ENCODE peak calls at places on chromosomes 12 and 14, in nine cellular contexts. H, M, G, N, B, Q, U, R and W are unnamed samples.

GRCh38 chr12:70828391-70828790 is 92.1 kb downstream of the PTPRR start:
- DNase-seq in H (peak; percentile 64), M (no peak), G (no peak), N (peak; percentile 30), B (no peak), Q (no peak), U (no peak), R (no peak), W (no peak)

GRCh38 chr14:78345346-78345745 is 175.2 kb downstream of the NRXN3 start:
- DNase-seq in H (no peak), M (peak; percentile 36), G (no peak), N (no peak), B (no peak), Q (no peak), U (no peak), R (no peak), W (no peak)

GRCh38 chr14:50541159-50541567 is 8.8 kb upstream of the MAP4K5 start:
- DNase-seq in H (no peak), M (no peak), G (no peak), N (no peak), B (no peak), Q (no peak), U (no peak), R (peak; percentile 36), W (no peak)

GRCh38 chr12:53378705-53379388 is 1.1 kb upstream of the SP1 start:
- DNase-seq in H (no peak), M (no peak), G (no peak), N (no peak), B (no peak), Q (no peak), U (peak; percentile 26), R (peak; percentile 15), W (no peak)

GRCh38 chr12:58161773-58162172 is 220.4 kb downstream of the ATP23 start:
- DNase-seq in H (no peak), M (no peak), G (no peak), N (no peak), B (no peak), Q (no peak), U (no peak), R (no peak), W (no peak)

GRCh38 chr14:32933623-32933942 is 5.1 kb upstream of the NPAS3 start:
- DNase-seq in H (peak; percentile 80), M (peak; percentile 58), G (peak; percentile 42), N (peak; percentile 61), B (no peak), Q (no peak), U (no peak), R (no peak), W (peak; percentile 48)

GRCh38 chr12:188910-189621 is 24.9 kb downstream of the SLC6A12 start:
- DNase-seq in H (peak; percentile 47), M (peak; percentile 91), G (peak; percentile 96), N (peak; percentile 82), B (peak; percentile 92), Q (no peak), U (peak; percentile 64), R (peak; percentile 25), W (peak; percentile 54)

GRCh38 chr14:104553166-104554087 is 26.1 kb upstream of the C14orf180 start:
- DNase-seq in H (no peak), M (no peak), G (peak; percentile 21), N (no peak), B (peak; percentile 35), Q (no peak), U (no peak), R (no peak), W (no peak)

GRCh38 chr12:63098851-63099250 is 52.1 kb downstream of the AVPR1A start:
- DNase-seq in H (no peak), M (peak; percentile 5), G (no peak), N (peak; percentile 4), B (no peak), Q (no peak), U (no peak), R (no peak), W (no peak)

GRCh38 chr12:68446896-68447806 is 115.0 kb upstream of the MDM1 start:
- DNase-seq in H (no peak), M (peak; percentile 90), G (no peak), N (peak; percentile 65), B (peak; percentile 76), Q (no peak), U (peak; percentile 19), R (peak; percentile 42), W (peak; percentile 57)

GRCh38 chr12:124115496-124115895 is 142.5 kb downstream of the ZNF664 start:
- DNase-seq in H (no peak), M (no peak), G (no peak), N (no peak), B (peak; percentile 44), Q (no peak), U (no peak), R (no peak), W (no peak)

GRCh38 chr12:70876952-70877351 is 43.6 kb downstream of the PTPRR start:
- DNase-seq in H (peak; percentile 54), M (no peak), G (no peak), N (peak; percentile 43), B (peak; percentile 44), Q (no peak), U (no peak), R (no peak), W (no peak)

GRCh38 chr12:91854725-91855124 is 290.9 kb downstream of the BTG1 start:
- DNase-seq in H (no peak), M (no peak), G (no peak), N (peak; percentile 58), B (no peak), Q (no peak), U (no peak), R (no peak), W (no peak)

GRCh38 chr12:57341275-57341990 is 89.4 kb downstream of the R3HDM2 start:
- DNase-seq in H (peak; percentile 12), M (no peak), G (no peak), N (no peak), B (no peak), Q (no peak), U (no peak), R (peak; percentile 87), W (no peak)

GRCh38 chr12:1007994-1008393 is 17.0 kb downstream of the ERC1 start:
- DNase-seq in H (no peak), M (no peak), G (no peak), N (no peak), B (no peak), Q (no peak), U (no peak), R (no peak), W (no peak)

DNA sequence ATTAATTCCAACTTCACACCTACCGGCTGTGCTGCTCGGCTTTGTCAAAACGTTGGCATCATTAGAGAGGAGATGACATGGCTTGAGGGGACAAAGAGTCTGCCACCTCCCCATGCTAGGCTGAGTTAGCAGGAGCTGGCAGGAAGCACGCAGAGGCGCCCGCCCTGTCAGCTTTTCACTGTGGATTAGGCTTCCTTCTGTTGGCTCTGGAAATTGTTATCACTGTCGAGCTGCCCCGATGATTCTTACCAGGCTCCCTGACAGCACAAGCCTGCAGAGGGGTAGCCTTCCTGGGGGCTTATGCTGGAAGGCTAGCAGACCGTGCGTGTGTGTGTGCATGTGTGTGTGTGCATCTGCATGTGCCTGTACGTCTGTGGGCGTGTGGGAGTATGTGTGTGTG is 491.0 kb upstream of the TBX3 start:
- DNase-seq in H (no peak), M (no peak), G (peak; percentile 76), N (no peak), B (peak; percentile 70), Q (no peak), U (no peak), R (no peak), W (no peak)
- H3K9ac ChIP-seq in H (no peak overlapping the region), M (no peak overlapping the region), G (no peak overlapping the region), N (no peak overlapping the region), B (no peak overlapping the region), Q (no peak overlapping the region), U (no peak overlapping the region), R (no peak overlapping the region), W (peak overlapping the region; percentile 13)

GRCh38 chr14:61557854-61558253 is 137.5 kb upstream of the HIF1A start:
- DNase-seq in H (no peak), M (no peak), G (no peak), N (no peak), B (no peak), Q (no peak), U (no peak), R (no peak), W (no peak)
- H3K4me1 ChIP-seq in H (peaks cover 45% of the 10 kb centered on the region), M (peaks cover 23% of the 10 kb centered on the region), G (peaks cover 32% of the 10 kb centered on the region), N (peaks cover 77% of the 10 kb centered on the region), B (peaks cover 5% of the 10 kb centered on the region), Q (peaks cover 48% of the 10 kb centered on the region), U (peaks cover 4% of the 10 kb centered on the region), R (peaks cover 35% of the 10 kb centered on the region), W (peaks cover 13% of the 10 kb centered on the region)

GRCh38 chr12:12790956-12791355 is 5.5 kb downstream of the APOLD1 start:
- DNase-seq in H (no peak), M (no peak), G (no peak), N (no peak), B (peak; percentile 9), Q (no peak), U (no peak), R (no peak), W (no peak)

GRCh38 chr12:12794686-12795085 is 9.2 kb downstream of the APOLD1 start:
- DNase-seq in H (no peak), M (no peak), G (no peak), N (no peak), B (no peak), Q (no peak), U (no peak), R (no peak), W (no peak)

GRCh38 chr12:12788675-12789368 is 3.4 kb downstream of the APOLD1 start:
- DNase-seq in H (peak; percentile 65), M (peak; percentile 85), G (peak; percentile 66), N (peak; percentile 93), B (peak; percentile 87), Q (peak; percentile 78), U (peak; percentile 84), R (peak; percentile 66), W (peak; percentile 54)

GRCh38 chr12:12792421-12792820 is 7.0 kb downstream of the APOLD1 start:
- DNase-seq in H (no peak), M (no peak), G (peak; percentile 73), N (no peak), B (no peak), Q (no peak), U (no peak), R (no peak), W (no peak)

DNA sequence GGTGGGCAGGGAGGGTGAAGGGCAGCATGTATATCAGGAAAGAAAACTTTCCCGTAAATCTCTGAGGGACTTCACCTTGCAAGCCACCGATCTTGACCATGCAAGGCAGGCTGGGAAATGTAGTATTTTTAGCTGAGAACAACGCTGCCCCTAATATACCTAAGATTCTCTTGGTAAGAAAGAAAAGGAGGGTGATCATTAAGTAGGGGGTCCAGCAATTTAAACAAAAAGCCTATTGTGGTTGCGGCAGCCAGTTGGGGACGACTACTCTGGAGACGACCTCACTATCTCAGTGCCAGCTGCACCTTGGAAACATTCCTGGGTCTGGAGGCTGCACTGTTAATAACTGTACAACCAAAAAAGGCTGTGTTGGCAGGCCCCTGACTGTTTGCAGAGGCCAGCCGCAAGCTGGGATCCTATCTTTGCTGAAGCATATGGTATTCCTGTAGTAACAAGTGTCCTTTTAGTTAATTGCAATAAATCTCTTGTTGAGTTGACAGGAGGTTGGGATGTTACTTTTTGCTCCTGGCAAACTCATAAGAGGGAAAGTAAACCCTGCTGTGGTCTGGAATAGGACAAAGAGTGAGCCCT is 6.4 kb downstream of the APOLD1 start:
- DNase-seq in H (peak; percentile 70), M (no peak), G (peak; percentile 69), N (no peak), B (no peak), Q (no peak), U (no peak), R (no peak), W (no peak)
- H3K9ac ChIP-seq in H (no peak overlapping the region), M (no peak overlapping the region), G (no peak overlapping the region), N (no peak overlapping the region), B (no peak overlapping the region), Q (no peak overlapping the region), U (no peak overlapping the region), R (no peak overlapping the region), W (no peak overlapping the region)

GRCh38 chr14:36656769-36657408 is 4.8 kb upstream of the PAX9 start:
- DNase-seq in H (no peak), M (peak; percentile 48), G (no peak), N (peak; percentile 79), B (no peak), Q (no peak), U (no peak), R (no peak), W (no peak)
- H3K4me1 ChIP-seq in H (no peaks in the 10 kb centered on the region), M (no peaks in the 10 kb centered on the region), G (no peaks in the 10 kb centered on the region), N (peaks cover 3% of the 10 kb centered on the region), B (peaks cover 14% of the 10 kb centered on the region), Q (peaks cover 5% of the 10 kb centered on the region), U (no peaks in the 10 kb centered on the region), R (peaks cover 18% of the 10 kb centered on the region), W (peaks cover 13% of the 10 kb centered on the region)